ENCODE peak calls at places on chromosomes 16 and 17, in five cellular contexts. N, K, Y, T and B are unnamed samples.

GRCh38 chr16:11655655-11656054 is 12.6 kb upstream of the SNN start:
- DNase-seq in N (no peak), K (no peak), Y (no peak), T (no peak), B (no peak)

GRCh38 chr17:67227488-67227887 is 17.5 kb downstream of the HELZ start:
- DNase-seq in N (no peak), K (no peak), Y (no peak), T (no peak), B (no peak)

GRCh38 chr17:36535669-36536081 is 888 bp downstream of the PIGW start:
- DNase-seq in N (no peak), K (no peak), Y (no peak), T (no peak), B (no peak)

GRCh38 chr16:67942200-67942509 is 1.8 kb downstream of the LCAT start:
- DNase-seq in N (no peak), K (peak), Y (no peak), T (no peak), B (no peak)

GRCh38 chr17:77634710-77635109 is 323.8 kb upstream of the TNRC6C start:
- DNase-seq in N (no peak), K (no peak), Y (no peak), T (no peak), B (no peak)

GRCh38 chr16:73052441-73053030 is 4.6 kb upstream of the ZFHX3 start:
- DNase-seq in N (no peak), K (no peak), Y (no peak), T (no peak), B (no peak)

GRCh38 chr17:33598795-33599194 is 305.7 kb upstream of the ASIC2 start:
- DNase-seq in N (no peak), K (no peak), Y (no peak), T (no peak), B (no peak)

GRCh38 chr17:80822700-80823410 is 168.8 kb upstream of the CHMP6 start:
- DNase-seq in N (no peak), K (no peak), Y (no peak), T (peak), B (no peak)

GRCh38 chr17:37607637-37608368 is 1.4 kb downstream of the SYNRG start:
- DNase-seq in N (no peak), K (no peak), Y (no peak), T (no peak), B (no peak)

GRCh38 chr16:22764662-22765302 is 49.2 kb upstream of the HS3ST2 start:
- DNase-seq in N (no peak), K (no peak), Y (no peak), T (no peak), B (no peak)